ENCODE peak calls at places on chromosome 13, in seven cellular contexts. U is retinal pigment epithelial cell, C is endodermal cell, D is GM20000, S is Peyer's patch, I is A549, J is AG04450. E is an unnamed sample.
A peak's percentile ranks its signal among the peaks of the same experiment; 100 is the strongest.

GRCh38 chr13:36297600-36298338 is at the start of gene CCDC169:
- DNase-seq in U (peak; percentile 40), C (peak; percentile 94), D (peak; percentile 15), S (peak; percentile 73), I (peak; percentile 32), J (peak; percentile 10), E (peak; percentile 77)

GRCh38 chr13:111554539-111555267 is 234.3 kb downstream of the TEX29 start:
- DNase-seq in U (no peak), C (no peak), D (no peak), S (no peak), I (no peak), J (no peak), E (no peak)

GRCh38 chr13:97425570-97425969 is 8.4 kb upstream of the RAP2A start:
- DNase-seq in U (no peak), C (no peak), D (no peak), S (no peak), I (no peak), J (no peak), E (no peak)

GRCh38 chr13:38965281-38965680 is 25.4 kb downstream of the STOML3 start:
- DNase-seq in U (no peak), C (no peak), D (no peak), S (no peak), I (no peak), J (no peak), E (no peak)

GRCh38 chr13:75961911-75962310 is 325.8 kb downstream of the LMO7 start:
- DNase-seq in U (no peak), C (no peak), D (no peak), S (no peak), I (no peak), J (no peak), E (no peak)

GRCh38 chr13:111303559-111303958 is 16.9 kb upstream of the TEX29 start:
- DNase-seq in U (no peak), C (peak; percentile 35), D (no peak), S (no peak), I (no peak), J (no peak), E (no peak)

GRCh38 chr13:98293103-98293502 is 116.0 kb upstream of the RNF113B start:
- DNase-seq in U (no peak), C (no peak), D (no peak), S (no peak), I (no peak), J (no peak), E (no peak)

GRCh38 chr13:74132152-74132767 is 1.9 kb downstream of the KLF12 start:
- DNase-seq in U (no peak), C (no peak), D (no peak), S (peak; percentile 49), I (no peak), J (no peak), E (no peak)

GRCh38 chr13:78680611-78681010 is 21.7 kb upstream of the OBI1 start:
- DNase-seq in U (no peak), C (no peak), D (no peak), S (no peak), I (no peak), J (no peak), E (no peak)

GRCh38 chr13:31431722-31432137 is 232.0 kb downstream of the B3GLCT start:
- DNase-seq in U (peak; percentile 1), C (peak; percentile 85), D (peak; percentile 44), S (peak; percentile 65), I (peak; percentile 13), J (no peak), E (peak; percentile 59)

GRCh38 chr13:107211073-107211472 is 643.1 kb upstream of the ARGLU1 start:
- DNase-seq in U (peak; percentile 68), C (peak; percentile 92), D (peak; percentile 59), S (peak; percentile 87), I (peak; percentile 25), J (peak; percentile 88), E (peak; percentile 55)

GRCh38 chr13:32125221-32125621 is 93.6 kb downstream of the FRY start:
- DNase-seq in U (no peak), C (no peak), D (no peak), S (no peak), I (no peak), J (no peak), E (no peak)

GRCh38 chr13:101763191-101763590 is 310.7 kb downstream of the ITGBL1 start:
- DNase-seq in U (no peak), C (no peak), D (no peak), S (no peak), I (no peak), J (no peak), E (peak; percentile 2)

GRCh38 chr13:76791290-76791664 is 94.9 kb downstream of the KCTD12 start:
- DNase-seq in U (no peak), C (no peak), D (no peak), S (no peak), I (no peak), J (no peak), E (no peak)

GRCh38 chr13:110268061-110268460 is 38.9 kb downstream of the COL4A1 start:
- DNase-seq in U (no peak), C (peak; percentile 24), D (no peak), S (peak; percentile 26), I (no peak), J (no peak), E (no peak)

GRCh38 chr13:90793261-90793785 is 554.2 kb upstream of the MIR17HG start:
- DNase-seq in U (peak; percentile 6), C (no peak), D (no peak), S (no peak), I (no peak), J (no peak), E (no peak)

GRCh38 chr13:21282065-21282464 is 105.6 kb downstream of the MRPL57 start:
- DNase-seq in U (no peak), C (no peak), D (no peak), S (no peak), I (no peak), J (no peak), E (no peak)

GRCh38 chr13:86909318-86909717 is 761.9 kb upstream of the SLITRK5 start:
- DNase-seq in U (no peak), C (no peak), D (no peak), S (peak; percentile 75), I (no peak), J (no peak), E (no peak)

DNA sequence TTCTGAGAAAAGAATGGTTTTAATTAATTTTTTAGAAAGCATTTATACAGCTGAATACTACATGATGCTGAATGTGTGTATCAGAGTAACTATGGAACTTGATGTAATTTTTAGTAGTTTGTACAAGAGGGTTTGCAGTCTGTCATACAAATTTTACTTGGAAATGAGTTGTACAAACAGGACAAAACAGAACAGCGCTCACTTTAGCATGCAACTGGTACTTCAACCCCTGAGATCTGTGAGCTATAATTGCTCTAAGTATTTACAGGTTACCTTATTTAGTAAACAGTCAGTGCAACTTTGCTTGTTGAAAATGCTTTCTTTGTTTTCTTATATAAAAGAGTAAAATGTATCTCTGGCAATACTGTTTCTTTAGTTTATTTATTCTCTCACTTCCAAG is 719 bp downstream of the TNFRSF19 start:
- DNase-seq in U (no peak), C (no peak), D (no peak), S (no peak), I (no peak), J (no peak), E (no peak)
- TF ChIP-seq CTCF in U (peak; percentile 28), C (no peak), D (no peak), S (no peak), I (no peak), J (peak; percentile 55), E (no peak)

DNA sequence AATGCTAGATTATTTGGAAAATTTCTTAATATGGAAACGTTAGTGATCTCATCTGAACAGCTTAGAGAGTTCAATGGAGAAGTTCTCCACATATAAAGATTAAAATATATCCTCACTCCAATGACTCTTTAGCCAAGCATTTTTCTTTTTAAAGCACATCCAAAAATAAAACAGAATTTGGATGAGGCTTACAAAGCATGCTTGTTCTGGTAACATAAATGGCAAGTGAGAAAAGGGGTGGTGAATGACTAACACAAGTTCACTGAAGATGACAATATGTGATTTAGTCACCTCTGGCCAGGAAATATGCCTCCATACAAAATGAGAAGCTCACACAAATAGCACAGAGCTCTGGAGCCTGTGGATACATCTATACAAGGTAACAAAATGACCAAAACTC is 253.0 kb downstream of the PCDH20 start:
- DNase-seq in U (no peak), C (no peak), D (no peak), S (no peak), I (no peak), J (no peak), E (no peak)
- TF ChIP-seq CTCF in U (no peak), C (no peak), D (no peak), S (no peak), I (no peak), J (no peak), E (no peak)

GRCh38 chr13:65615506-65615905 is 1614.6 kb downstream of the PCDH9 start:
- DNase-seq in U (no peak), C (no peak), D (no peak), S (no peak), I (no peak), J (no peak), E (no peak)

DNA sequence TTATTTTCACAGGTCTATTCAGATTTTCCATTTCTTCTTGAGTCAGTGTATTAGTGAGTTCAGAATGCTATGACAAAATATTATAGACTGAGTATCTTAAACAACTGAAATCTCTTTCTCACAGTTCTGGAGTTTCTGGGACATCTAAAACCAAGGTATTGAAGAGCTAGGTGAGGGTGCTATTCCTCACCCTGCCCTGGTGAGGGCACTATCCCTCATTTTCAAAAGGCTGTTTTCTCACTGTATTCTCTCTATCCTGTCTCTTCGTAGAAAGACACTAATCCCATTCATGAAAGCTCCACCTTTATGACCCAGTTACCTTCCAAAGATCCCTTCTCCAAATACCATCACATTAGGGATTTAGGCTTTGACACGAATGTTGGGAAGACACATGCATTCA is 1617.1 kb downstream of the PCDH9 start:
- DNase-seq in U (no peak), C (peak; percentile 64), D (no peak), S (no peak), I (no peak), J (no peak), E (no peak)
- TF ChIP-seq CTCF in U (peak; percentile 40), C (peak; percentile 80), D (no peak), S (no peak), I (no peak), J (peak; percentile 10), E (no peak)

DNA sequence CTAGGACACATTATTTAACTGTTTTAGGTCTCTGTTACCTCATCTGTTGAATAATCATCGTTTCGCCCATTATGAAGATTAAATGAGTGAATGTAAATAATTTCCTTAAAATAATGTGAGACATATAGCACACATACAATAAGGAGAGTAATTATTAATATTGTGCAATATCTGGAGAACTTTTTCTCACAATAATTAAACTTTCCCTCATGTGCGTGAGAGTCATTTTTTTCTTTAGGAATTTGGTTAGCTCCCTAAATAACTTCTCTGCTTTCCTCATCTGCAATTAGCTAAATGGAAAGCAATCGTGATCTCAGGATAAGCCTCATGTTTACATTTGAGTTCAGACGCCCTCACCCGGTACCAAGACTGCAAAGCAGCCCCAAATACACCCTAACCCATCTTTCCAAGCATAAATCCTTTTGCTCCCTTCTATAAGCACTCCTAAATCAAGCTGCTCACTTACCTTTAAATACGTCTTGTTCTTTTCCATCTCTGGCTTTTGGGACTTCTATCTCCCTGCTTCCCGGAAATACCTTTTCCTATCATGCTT is 78.8 kb downstream of the MZT1 start:
- DNase-seq in U (no peak), C (no peak), D (no peak), S (no peak), I (no peak), J (no peak), E (no peak)
- TF ChIP-seq CTCF in U (peak; percentile 51), C (peak; percentile 73), D (no peak), S (no peak), I (no peak), J (peak; percentile 5), E (no peak)